ENCODE peak calls at places on chromosomes 4 and X, in ten cellular contexts. V is Peyer's patch, H is sigmoid colon, A is HCT116, C is tibial nerve, F is stomach, N is upper lobe of left lung, O is body of pancreas, B is IMR-90, K is uterus. J is an unnamed sample.

GRCh38 chr4:93834371-93835066 is 6.0 kb downstream of the ATOH1 start:
- DNase-seq in V (no peak), H (no peak), A (no peak), C (no peak), F (no peak), N (peak), O (no peak), B (no peak), K (no peak), J (no peak)

GRCh38 chr4:139030614-139031235 is 15.1 kb downstream of the NOCT start:
- DNase-seq in V (no peak), H (peak), A (peak), C (peak), F (peak), N (no peak), O (peak), B (peak), K (peak), J (peak)

GRCh38 chr4:2412534-2412884 is 5.9 kb downstream of the ZFYVE28 start:
- DNase-seq in V (peak), H (no peak), A (no peak), C (no peak), F (peak), N (no peak), O (no peak), B (no peak), K (no peak), J (peak)

GRCh38 chrX:132843387-132843786 is 115.0 kb downstream of the HS6ST2 start:
- DNase-seq in V (no peak), H (no peak), A (no peak), C (no peak), F (no peak), N (no peak), O (no peak), B (no peak), K (no peak), J (no peak)

GRCh38 chr4:153062652-153063168 is 126.6 kb downstream of the FHDC1 start:
- DNase-seq in V (no peak), H (no peak), A (no peak), C (no peak), F (no peak), N (no peak), O (no peak), B (no peak), K (no peak), J (no peak)

GRCh38 chrX:65610040-65610439 is 57.4 kb upstream of the MSN start:
- DNase-seq in V (no peak), H (no peak), A (no peak), C (no peak), F (no peak), N (no peak), O (no peak), B (peak), K (no peak), J (no peak)

GRCh38 chrX:149631293-149632165 is at the start of gene TMEM185A:
- DNase-seq in V (peak), H (peak), A (peak), C (peak), F (peak), N (peak), O (peak), B (peak), K (peak), J (peak)

GRCh38 chr4:19776929-19777328 is 474.8 kb upstream of the SLIT2 start:
- DNase-seq in V (no peak), H (no peak), A (no peak), C (no peak), F (no peak), N (no peak), O (no peak), B (peak), K (no peak), J (no peak)

GRCh38 chr4:56127698-56128097 is 179.0 kb downstream of the CEP135 start:
- DNase-seq in V (no peak), H (no peak), A (no peak), C (no peak), F (no peak), N (no peak), O (no peak), B (no peak), K (no peak), J (no peak)

GRCh38 chr4:164761233-164761632 is 7.3 kb downstream of the SMIM31 start:
- DNase-seq in V (no peak), H (no peak), A (no peak), C (no peak), F (no peak), N (no peak), O (no peak), B (no peak), K (no peak), J (no peak)

GRCh38 chr4:21113496-21114213 is 413.4 kb downstream of the PACRGL start:
- DNase-seq in V (no peak), H (no peak), A (no peak), C (no peak), F (no peak), N (no peak), O (no peak), B (no peak), K (no peak), J (no peak)

GRCh38 chr4:23861897-23862296 is 27.9 kb downstream of the PPARGC1A start:
- DNase-seq in V (no peak), H (no peak), A (no peak), C (no peak), F (no peak), N (no peak), O (no peak), B (no peak), K (no peak), J (no peak)

GRCh38 chrX:100587846-100588245 is 3.1 kb downstream of the TNMD start:
- DNase-seq in V (no peak), H (no peak), A (no peak), C (no peak), F (no peak), N (no peak), O (no peak), B (no peak), K (no peak), J (peak)

GRCh38 chr4:186132577-186133277 is 28.2 kb downstream of the FAM149A start:
- DNase-seq in V (no peak), H (no peak), A (peak), C (no peak), F (no peak), N (no peak), O (peak), B (peak), K (no peak), J (no peak)

GRCh38 chrX:134547047-134547679 is 87.2 kb downstream of the HPRT1 start:
- DNase-seq in V (no peak), H (no peak), A (no peak), C (no peak), F (no peak), N (no peak), O (no peak), B (peak), K (no peak), J (no peak)

GRCh38 chrX:134548257-134548732 is 88.3 kb downstream of the HPRT1 start:
- DNase-seq in V (no peak), H (no peak), A (no peak), C (no peak), F (no peak), N (no peak), O (no peak), B (no peak), K (no peak), J (no peak)

GRCh38 chrX:134546187-134546586 is 86.2 kb downstream of the HPRT1 start:
- DNase-seq in V (no peak), H (no peak), A (no peak), C (no peak), F (no peak), N (peak), O (no peak), B (no peak), K (no peak), J (no peak)

GRCh38 chrX:134551365-134552095 is 91.6 kb downstream of the HPRT1 start:
- DNase-seq in V (no peak), H (no peak), A (no peak), C (no peak), F (no peak), N (no peak), O (no peak), B (peak), K (no peak), J (no peak)

DNA sequence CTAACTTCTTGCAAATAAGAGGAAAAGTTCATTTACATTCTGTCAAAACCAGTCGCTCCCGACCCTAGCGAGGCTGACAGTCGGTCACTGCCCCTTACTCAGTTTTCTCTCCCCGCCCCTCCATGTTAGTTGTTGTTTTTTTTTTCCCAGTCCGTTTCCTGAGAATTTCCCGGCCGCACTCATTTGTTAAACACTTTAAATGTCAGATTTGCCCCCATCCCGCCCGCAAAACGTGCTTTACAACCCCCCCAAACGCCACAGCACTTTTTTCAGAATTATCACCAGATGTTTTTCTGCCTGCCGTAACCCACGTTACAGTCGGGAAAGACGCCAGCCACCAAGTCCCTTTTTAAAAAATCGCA is 88.9 kb downstream of the HPRT1 start:
- DNase-seq in V (no peak), H (no peak), A (no peak), C (no peak), F (no peak), N (no peak), O (no peak), B (no peak), K (no peak), J (no peak)
- H3K4me3 ChIP-seq in V (peak), H (peak), A (peak), C (peak), F (peak), N (peak), O (no peak), B (peak), K (peak), J (peak)

GRCh38 chr4:161714928-161715327 is 448.9 kb downstream of the FSTL5 start:
- DNase-seq in V (no peak), H (no peak), A (no peak), C (no peak), F (no peak), N (no peak), O (no peak), B (peak), K (no peak), J (no peak)
- H3K27ac ChIP-seq in V (no peak), H (no peak), A (no peak), C (no peak), F (no peak), N (no peak), O (no peak), B (no peak), K (no peak), J (no peak)

GRCh38 chrX:24693453-24694202 is at the start of gene POLA1:
- DNase-seq in V (peak), H (peak), A (peak), C (peak), F (peak), N (peak), O (peak), B (peak), K (peak), J (peak)

GRCh38 chrX:24694825-24695224 is 1.1 kb downstream of the POLA1 start:
- DNase-seq in V (no peak), H (no peak), A (no peak), C (no peak), F (no peak), N (no peak), O (no peak), B (peak), K (no peak), J (no peak)

GRCh38 chrX:24692305-24692704 is 1.4 kb upstream of the POLA1 start:
- DNase-seq in V (no peak), H (no peak), A (no peak), C (no peak), F (no peak), N (no peak), O (no peak), B (no peak), K (no peak), J (no peak)

DNA sequence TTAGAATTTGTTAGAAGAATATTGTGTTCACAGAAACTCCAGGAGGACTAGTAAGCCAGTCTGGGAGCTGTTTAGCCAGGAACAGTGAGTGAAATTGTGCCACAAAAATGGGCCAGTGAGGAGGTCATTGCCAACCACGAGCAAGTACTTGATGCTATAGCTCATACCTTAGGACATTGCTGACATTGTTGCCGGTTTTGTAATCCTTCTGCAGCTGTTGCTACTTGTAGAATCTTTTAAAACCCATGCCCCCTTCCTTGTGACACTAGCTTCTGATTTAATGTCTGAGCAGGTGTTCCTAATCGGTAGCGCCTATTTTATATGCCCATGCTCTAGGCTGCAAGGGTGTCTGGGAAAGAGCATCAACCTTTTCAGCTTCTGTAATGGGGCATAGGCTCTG is 2.5 kb downstream of the POLA1 start:
- DNase-seq in V (no peak), H (no peak), A (no peak), C (no peak), F (no peak), N (no peak), O (no peak), B (no peak), K (no peak), J (no peak)
- TF ChIP-seq POLR2A in V (no peak), H (no peak), A (no peak), C (no peak), F (no peak), N (no peak), O (no peak), B (no peak), K (no peak), J (no peak)

GRCh38 chr4:92305148-92305877 is 1.5 kb downstream of the GRID2 start:
- DNase-seq in V (no peak), H (no peak), A (peak), C (no peak), F (peak), N (peak), O (peak), B (peak), K (no peak), J (no peak)

GRCh38 chr4:92303621-92304027 is at the start of gene GRID2:
- DNase-seq in V (no peak), H (no peak), A (peak), C (no peak), F (no peak), N (peak), O (no peak), B (peak), K (no peak), J (no peak)

GRCh38 chr4:92305878-92306520 is 2.2 kb downstream of the GRID2 start:
- DNase-seq in V (no peak), H (no peak), A (no peak), C (no peak), F (no peak), N (peak), O (no peak), B (no peak), K (no peak), J (no peak)

GRCh38 chr4:92304073-92304472 is 307 bp downstream of the GRID2 start:
- DNase-seq in V (no peak), H (no peak), A (no peak), C (no peak), F (no peak), N (peak), O (no peak), B (no peak), K (no peak), J (no peak)

GRCh38 chr4:92304636-92305035 is 870 bp downstream of the GRID2 start:
- DNase-seq in V (no peak), H (no peak), A (no peak), C (no peak), F (no peak), N (no peak), O (no peak), B (no peak), K (no peak), J (no peak)
- H3K4me3 ChIP-seq in V (peak), H (no peak), A (peak), C (peak), F (peak), N (peak), O (no peak), B (no peak), K (no peak), J (peak)

GRCh38 chrX:16633754-16634153 is 16.2 kb upstream of the S100G start:
- DNase-seq in V (no peak), H (no peak), A (no peak), C (no peak), F (no peak), N (no peak), O (no peak), B (peak), K (no peak), J (no peak)
- H3K27ac ChIP-seq in V (no peak), H (no peak), A (no peak), C (no peak), F (no peak), N (no peak), O (no peak), B (no peak), K (no peak), J (no peak)

GRCh38 chr4:126702747-126703146 is 930.0 kb upstream of the INTU start:
- DNase-seq in V (no peak), H (no peak), A (no peak), C (no peak), F (no peak), N (no peak), O (no peak), B (no peak), K (no peak), J (no peak)
- TF ChIP-seq POLR2A in V (no peak), H (no peak), A (no peak), C (no peak), F (no peak), N (no peak), O (no peak), B (no peak), K (no peak), J (no peak)

GRCh38 chr4:105075045-105075444 is 71.6 kb upstream of the TET2 start:
- DNase-seq in V (no peak), H (no peak), A (no peak), C (no peak), F (no peak), N (no peak), O (no peak), B (no peak), K (no peak), J (no peak)

GRCh38 chr4:105074097-105074496 is 72.6 kb upstream of the TET2 start:
- DNase-seq in V (no peak), H (no peak), A (no peak), C (no peak), F (no peak), N (no peak), O (no peak), B (no peak), K (no peak), J (no peak)
- H3K4me3 ChIP-seq in V (no peak), H (no peak), A (no peak), C (no peak), F (no peak), N (no peak), O (no peak), B (no peak), K (no peak), J (no peak)

GRCh38 chr4:140296871-140297570 is 76.4 kb upstream of the SCOC start:
- DNase-seq in V (no peak), H (no peak), A (peak), C (no peak), F (no peak), N (no peak), O (peak), B (no peak), K (peak), J (no peak)

GRCh38 chr4:140293979-140294378 is 79.5 kb upstream of the SCOC start:
- DNase-seq in V (no peak), H (no peak), A (no peak), C (no peak), F (no peak), N (no peak), O (no peak), B (no peak), K (no peak), J (no peak)

GRCh38 chr4:140300271-140300970 is 73.0 kb upstream of the SCOC start:
- DNase-seq in V (no peak), H (no peak), A (peak), C (no peak), F (no peak), N (no peak), O (peak), B (peak), K (peak), J (no peak)

GRCh38 chr4:140298001-140298400 is 75.4 kb upstream of the SCOC start:
- DNase-seq in V (no peak), H (no peak), A (no peak), C (no peak), F (no peak), N (no peak), O (no peak), B (no peak), K (no peak), J (no peak)

GRCh38 chr4:140296335-140296753 is 77.1 kb upstream of the SCOC start:
- DNase-seq in V (no peak), H (peak), A (peak), C (peak), F (peak), N (no peak), O (peak), B (peak), K (peak), J (peak)
- H3K27ac ChIP-seq in V (no peak), H (peak), A (peak), C (no peak), F (no peak), N (no peak), O (no peak), B (no peak), K (peak), J (peak)

GRCh38 chrX:110181459-110182137 is 136.3 kb downstream of the AMMECR1 start:
- DNase-seq in V (no peak), H (no peak), A (no peak), C (no peak), F (no peak), N (no peak), O (no peak), B (no peak), K (no peak), J (no peak)

GRCh38 chrX:110180176-110180927 is 137.5 kb downstream of the AMMECR1 start:
- DNase-seq in V (no peak), H (no peak), A (peak), C (no peak), F (no peak), N (no peak), O (no peak), B (peak), K (peak), J (no peak)

GRCh38 chrX:110180928-110181310 is 137.0 kb downstream of the AMMECR1 start:
- DNase-seq in V (no peak), H (no peak), A (peak), C (no peak), F (no peak), N (no peak), O (no peak), B (peak), K (no peak), J (no peak)

GRCh38 chrX:110175146-110175545 is 142.7 kb downstream of the AMMECR1 start:
- DNase-seq in V (no peak), H (no peak), A (no peak), C (no peak), F (no peak), N (no peak), O (no peak), B (no peak), K (no peak), J (no peak)

DNA sequence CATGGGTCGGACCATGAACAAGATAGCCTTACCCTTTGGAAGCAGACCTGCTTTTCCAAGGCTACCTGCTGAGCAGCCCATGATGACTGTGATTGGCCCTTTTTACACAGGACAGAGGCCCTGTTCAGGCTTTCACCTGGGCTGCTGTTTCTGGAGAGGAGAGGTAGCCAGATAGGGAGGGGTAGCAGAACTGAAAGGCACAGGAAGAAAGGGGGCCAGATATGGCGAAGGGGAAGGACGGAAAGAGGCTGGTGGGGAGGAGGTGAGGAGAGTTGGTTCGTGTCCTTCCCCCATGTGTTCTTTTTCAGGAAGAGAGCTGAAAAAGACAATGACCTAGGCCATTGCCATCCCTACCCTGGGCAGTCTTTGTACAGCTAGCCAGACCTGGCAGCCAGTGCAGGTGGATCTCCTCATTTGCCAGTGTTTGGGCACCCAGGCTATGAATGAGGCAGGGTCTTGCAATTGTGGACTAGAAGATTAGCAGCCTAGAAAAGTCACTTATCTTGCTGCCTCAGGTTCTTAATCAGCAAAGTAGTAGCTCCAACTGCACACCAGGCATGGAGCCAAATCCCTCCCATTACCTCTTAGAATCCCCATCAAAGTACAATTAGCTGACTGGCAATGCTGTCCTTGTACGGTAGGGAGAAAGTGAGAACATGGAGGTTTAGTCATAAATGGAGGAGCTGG is 139.6 kb downstream of the AMMECR1 start:
- DNase-seq in V (no peak), H (no peak), A (no peak), C (no peak), F (peak), N (no peak), O (peak), B (no peak), K (no peak), J (no peak)
- TF ChIP-seq POLR2A in V (no peak), H (no peak), A (no peak), C (no peak), F (no peak), N (no peak), O (no peak), B (no peak), K (no peak), J (no peak)

GRCh38 chrX:107777536-107777832 is at the start of gene NCBP2L:
- DNase-seq in V (no peak), H (no peak), A (no peak), C (no peak), F (no peak), N (no peak), O (no peak), B (no peak), K (no peak), J (no peak)
- H3K4me3 ChIP-seq in V (peak), H (peak), A (peak), C (peak), F (peak), N (peak), O (no peak), B (no peak), K (peak), J (no peak)